ENCODE peak calls at places on chromosomes 13 and 19, in six cellular contexts. C is left ventricle myocardium inferior, G is left lung, X is Calu3, T is cardiac fibroblast, E is H9. U is an unnamed sample.

GRCh38 chr13:110872034-110872767 is 42.7 kb downstream of the ANKRD10 start:
- DNase-seq in C (no peak), G (no peak), X (no peak), T (no peak), E (no peak), U (no peak)

GRCh38 chr13:31945202-31945978 is 86.2 kb upstream of the FRY start:
- DNase-seq in C (peak; percentile 66), G (peak; percentile 82), X (peak; percentile 46), T (peak; percentile 68), E (peak; percentile 39), U (no peak)

GRCh38 chr19:46862974-46863632 is 2.3 kb downstream of the ARHGAP35 start:
- DNase-seq in C (no peak), G (peak; percentile 32), X (no peak), T (no peak), E (no peak), U (no peak)

GRCh38 chr13:51848674-51849073 is 3.7 kb upstream of the TMEM272 start:
- DNase-seq in C (no peak), G (no peak), X (no peak), T (peak; percentile 7), E (no peak), U (no peak)

GRCh38 chr19:18961767-18962423 is 20.9 kb upstream of the HOMER3 start:
- DNase-seq in C (no peak), G (no peak), X (no peak), T (no peak), E (peak; percentile 99), U (no peak)

GRCh38 chr13:98143601-98144500 is 957 bp downstream of the FARP1 start:
- DNase-seq in C (peak; percentile 20), G (no peak), X (no peak), T (peak; percentile 49), E (no peak), U (no peak)

GRCh38 chr13:33057019-33057785 is 41.0 kb downstream of the KL start:
- DNase-seq in C (no peak), G (no peak), X (no peak), T (peak; percentile 42), E (no peak), U (no peak)

GRCh38 chr13:76226941-76227340 is 590.8 kb downstream of the LMO7 start:
- DNase-seq in C (no peak), G (no peak), X (no peak), T (no peak), E (no peak), U (no peak)

GRCh38 chr13:113970810-113971470 is 2.9 kb downstream of the C13orf46 start:
- DNase-seq in C (peak; percentile 68), G (peak; percentile 62), X (peak; percentile 9), T (peak; percentile 75), E (no peak), U (peak; percentile 72)

GRCh38 chr13:39577833-39578232 is 25.2 kb downstream of the LHFPL6 start:
- DNase-seq in C (no peak), G (no peak), X (no peak), T (no peak), E (no peak), U (no peak)

GRCh38 chr13:113897966-113898365 is 34.1 kb upstream of the GAS6 start:
- DNase-seq in C (no peak), G (no peak), X (no peak), T (no peak), E (no peak), U (no peak)

GRCh38 chr19:12126707-12127106 is 13.4 kb downstream of the ZNF20 start:
- DNase-seq in C (no peak), G (no peak), X (no peak), T (peak; percentile 11), E (no peak), U (no peak)

GRCh38 chr19:3184847-3185481 is 766 bp upstream of the NCLN start:
- DNase-seq in C (peak; percentile 70), G (peak; percentile 79), X (peak; percentile 51), T (peak; percentile 75), E (no peak), U (peak; percentile 48)

GRCh38 chr19:38683393-38684077 is 36.1 kb downstream of the ACTN4 start:
- DNase-seq in C (no peak), G (peak; percentile 88), X (peak; percentile 99), T (peak; percentile 87), E (peak; percentile 96), U (no peak)

GRCh38 chr19:1101337-1101698 is 2.5 kb upstream of the GPX4 start:
- DNase-seq in C (no peak), G (no peak), X (no peak), T (no peak), E (no peak), U (no peak)

GRCh38 chr13:27997904-27998522 is 9.5 kb upstream of the URAD start:
- DNase-seq in C (peak; percentile 46), G (no peak), X (peak; percentile 52), T (peak; percentile 52), E (peak; percentile 76), U (no peak)

GRCh38 chr19:30406220-30406944 is 34.2 kb downstream of the ZNF536 start:
- DNase-seq in C (peak; percentile 28), G (no peak), X (no peak), T (no peak), E (no peak), U (no peak)

GRCh38 chr13:38590796-38591507 is 95.9 kb upstream of the FREM2 start:
- DNase-seq in C (no peak), G (peak; percentile 56), X (peak; percentile 15), T (no peak), E (no peak), U (no peak)

GRCh38 chr13:91878491-91878890 is 480.1 kb downstream of the GPC5 start:
- DNase-seq in C (no peak), G (no peak), X (no peak), T (no peak), E (no peak), U (no peak)

GRCh38 chr13:91879360-91879759 is 480.9 kb downstream of the GPC5 start:
- DNase-seq in C (no peak), G (no peak), X (no peak), T (no peak), E (no peak), U (no peak)

GRCh38 chr13:91882918-91883317 is 484.5 kb downstream of the GPC5 start:
- DNase-seq in C (no peak), G (no peak), X (no peak), T (no peak), E (no peak), U (no peak)
- TF ChIP-seq CTCF in C (no peak), G (no peak), X (no peak), T (no peak), E (no peak), U (no peak)

GRCh38 chr19:14473915-14474578 is 1.1 kb downstream of the PTGER1 start:
- DNase-seq in C (no peak), G (no peak), X (no peak), T (no peak), E (no peak), U (no peak)

GRCh38 chr19:14474827-14475226 is 327 bp downstream of the PTGER1 start:
- DNase-seq in C (no peak), G (no peak), X (no peak), T (no peak), E (no peak), U (peak; percentile 92)

GRCh38 chr19:14476663-14477401 is 1.7 kb upstream of the PTGER1 start:
- DNase-seq in C (no peak), G (no peak), X (no peak), T (peak; percentile 90), E (no peak), U (peak; percentile 85)

GRCh38 chr19:14476307-14476662 is 1.1 kb upstream of the PTGER1 start:
- DNase-seq in C (no peak), G (no peak), X (no peak), T (no peak), E (no peak), U (no peak)

DNA sequence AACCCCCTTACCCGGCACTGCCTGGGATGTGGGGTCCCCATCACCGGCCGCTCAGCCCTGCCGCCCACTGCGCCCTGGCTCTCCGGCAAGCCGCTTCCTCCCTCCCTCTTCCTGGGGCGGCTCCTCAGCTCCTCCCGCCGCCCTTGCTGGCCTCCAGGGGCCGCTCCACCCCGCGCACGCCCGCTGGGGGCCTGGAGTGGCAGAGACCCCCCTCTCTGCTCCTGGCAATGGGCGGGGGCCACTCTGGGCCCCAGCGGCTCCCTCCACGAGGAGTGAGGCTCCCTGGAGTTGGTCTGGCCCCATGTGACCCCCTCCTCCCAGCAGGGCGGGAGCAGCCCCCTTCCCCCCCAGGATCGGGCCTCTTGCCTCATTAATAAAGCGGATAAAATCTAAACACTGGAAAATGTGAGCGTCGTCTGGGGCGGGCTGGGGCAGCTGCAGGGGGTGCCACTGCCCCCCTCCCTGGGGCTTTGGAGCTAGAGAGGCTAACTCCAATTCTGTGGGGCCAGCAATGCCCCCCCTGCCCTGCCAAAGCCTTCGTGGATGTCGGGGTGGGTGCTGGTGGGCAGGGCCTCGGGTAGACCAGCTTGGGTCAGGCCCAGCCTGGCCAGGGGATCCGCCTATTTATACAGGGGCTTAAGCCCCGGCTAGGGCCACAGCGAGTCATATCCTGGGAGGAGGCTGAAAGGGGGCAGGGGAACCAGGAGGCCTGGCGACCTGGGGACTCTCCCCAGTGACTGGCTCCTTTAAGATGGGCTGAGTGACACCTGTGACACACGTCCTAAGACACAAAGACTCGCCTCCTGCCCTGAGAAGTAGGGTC is at the start of gene PTGER1:
- DNase-seq in C (no peak), G (no peak), X (no peak), T (peak; percentile 36), E (peak; percentile 69), U (no peak)
- TF ChIP-seq CTCF in C (peak; percentile 46), G (peak; percentile 33), X (no peak), T (peak; percentile 48), E (peak; percentile 64), U (peak; percentile 72)

GRCh38 chr19:34096020-34096915 is 76.0 kb upstream of the LSM14A start:
- DNase-seq in C (no peak), G (no peak), X (peak; percentile 20), T (peak; percentile 68), E (peak; percentile 46), U (no peak)
- TF ChIP-seq CTCF in C (peak; percentile 72), G (peak; percentile 56), X (peak; percentile 52), T (peak; percentile 42), E (peak; percentile 84), U (peak; percentile 90)

DNA sequence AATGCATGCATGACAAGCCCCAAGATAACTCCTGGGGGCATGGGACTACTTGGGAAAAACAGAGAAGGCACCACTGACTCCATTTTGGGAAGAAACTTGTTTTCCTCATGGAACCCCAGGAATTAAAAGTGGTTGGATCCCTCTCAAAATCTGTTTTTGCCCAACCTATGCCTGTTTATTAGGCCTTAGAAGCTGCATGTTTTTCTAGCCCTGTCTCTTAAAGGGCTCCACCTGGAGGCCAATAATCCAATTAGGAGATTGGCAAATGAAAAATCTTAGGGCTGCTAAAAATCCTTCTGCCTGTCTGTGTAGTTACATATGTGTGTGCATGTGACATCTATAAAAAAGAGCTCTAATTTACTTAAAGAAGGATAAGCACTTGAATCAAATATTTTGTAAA is 26.9 kb downstream of the MED4 start:
- DNase-seq in C (no peak), G (no peak), X (no peak), T (no peak), E (no peak), U (no peak)
- TF ChIP-seq CTCF in C (peak; percentile 15), G (no peak), X (no peak), T (no peak), E (peak; percentile 32), U (peak; percentile 59)

GRCh38 chr19:32318884-32319520 is 26.4 kb upstream of the ZNF507 start:
- DNase-seq in C (no peak), G (no peak), X (peak; percentile 47), T (no peak), E (peak; percentile 80), U (no peak)
- TF ChIP-seq CTCF in C (peak; percentile 46), G (no peak), X (peak; percentile 33), T (no peak), E (peak; percentile 58), U (peak; percentile 56)

GRCh38 chr13:112846411-112847115 is 122.5 kb upstream of the MCF2L start:
- DNase-seq in C (no peak), G (peak; percentile 13), X (no peak), T (no peak), E (no peak), U (no peak)
- TF ChIP-seq CTCF in C (no peak), G (no peak), X (no peak), T (no peak), E (no peak), U (no peak)

U was measured in chondrocyte.